ENCODE peak calls at places on chromosomes 7 and 10, in eight cellular contexts. A is left colon, X is LoVo, I is AG09319, D is GM19239, O is psoas muscle, P is lung, B is NCI-H1048. T is an unnamed sample.
A peak's percentile ranks its signal among the peaks of the same experiment; 100 is the strongest.

GRCh38 chr10:69684020-69684980 is 54.3 kb downstream of the FAM241B start:
- DNase-seq in X (peak; percentile 71), B (no peak), D (no peak), A (peak; percentile 88), O (no peak), I (no peak), P (peak; percentile 73), T (no peak)

GRCh38 chr7:70460562-70460961 is 671.4 kb upstream of the GALNT17 start:
- DNase-seq in P (no peak), O (no peak), B (no peak), A (no peak), I (no peak), X (no peak), D (no peak), T (no peak)

GRCh38 chr10:944034-944831 is 12.7 kb upstream of the LARP4B start:
- DNase-seq in O (peak; percentile 72), X (peak; percentile 8), D (peak; percentile 40), P (peak; percentile 58), B (no peak), I (peak; percentile 52), A (peak; percentile 41), T (peak; percentile 53)

GRCh38 chr7:32093415-32094408 is 23.5 kb upstream of the PDE1C start:
- DNase-seq in O (peak; percentile 28), A (no peak), X (peak; percentile 47), D (no peak), P (peak; percentile 65), B (no peak), I (peak; percentile 60), T (no peak)

GRCh38 chr10:126701526-126701925 is 31.0 kb upstream of the C10orf90 start:
- DNase-seq in P (no peak), B (no peak), A (no peak), X (no peak), O (no peak), I (no peak), D (no peak), T (no peak)

GRCh38 chr10:24360286-24361127 is 151.6 kb downstream of the KIAA1217 start:
- DNase-seq in P (peak; percentile 40), D (peak; percentile 25), I (no peak), B (peak; percentile 37), X (peak; percentile 32), O (peak; percentile 76), A (peak; percentile 83), T (no peak)

GRCh38 chr7:99837649-99838361 is 10.0 kb downstream of the CYP3A43 start:
- DNase-seq in A (no peak), I (no peak), B (no peak), O (no peak), X (peak; percentile 58), P (no peak), D (peak; percentile 18), T (no peak)

GRCh38 chr10:113987805-113988204 is 55.9 kb upstream of the ADRB1 start:
- DNase-seq in I (no peak), X (peak; percentile 66), A (peak; percentile 26), B (no peak), O (peak; percentile 41), D (no peak), P (peak; percentile 58), T (no peak)